ENCODE peak calls at places on chromosomes 12 and 14, in four cellular contexts. O is natural killer cell, I is heart left ventricle, V is GM06990. G is an unnamed sample.

GRCh38 chr12:50603817-50604639 is 99.2 kb downstream of the DIP2B start:
- DNase-seq in V (no peak), O (no peak), I (no peak), G (no peak)

GRCh38 chr12:118840399-118840798 is 140.9 kb upstream of the SRRM4 start:
- DNase-seq in I (no peak), O (no peak), V (no peak), G (no peak)

GRCh38 chr14:91786188-91786587 is 54.3 kb upstream of the CATSPERB start:
- DNase-seq in V (no peak), I (no peak), O (no peak), G (no peak)

GRCh38 chr12:57609781-57610552 is 1.3 kb upstream of the ARHGEF25 start:
- DNase-seq in O (no peak), I (peak), V (no peak), G (no peak)

GRCh38 chr12:42969357-42969756 is 379.8 kb upstream of the PRICKLE1 start:
- DNase-seq in O (no peak), I (no peak), V (no peak), G (no peak)

GRCh38 chr12:31582155-31582554 is 8.8 kb downstream of the DENND5B start:
- DNase-seq in I (no peak), O (no peak), V (no peak), G (no peak)

GRCh38 chr12:48794870-48795269 is 6.0 kb upstream of the ADCY6 start:
- DNase-seq in V (no peak), I (no peak), O (no peak), G (no peak)

GRCh38 chr14:95683793-95684192 is 2.4 kb upstream of the TCL1B start:
- DNase-seq in V (no peak), I (no peak), O (no peak), G (no peak)

GRCh38 chr12:12705833-12706520 is 10.0 kb upstream of the GPR19 start:
- DNase-seq in I (peak), O (no peak), V (no peak), G (no peak)

GRCh38 chr12:50232771-50233209 is 50.5 kb downstream of the LIMA1 start:
- DNase-seq in O (no peak), I (no peak), V (no peak), G (no peak)

GRCh38 chr14:74302160-74302628 is 540 bp downstream of the ABCD4 start:
- DNase-seq in I (no peak), O (no peak), V (no peak), G (no peak)

GRCh38 chr12:111180830-111181726 is 187.8 kb downstream of the PHETA1 start:
- DNase-seq in V (no peak), I (peak), O (no peak), G (peak)

DNA sequence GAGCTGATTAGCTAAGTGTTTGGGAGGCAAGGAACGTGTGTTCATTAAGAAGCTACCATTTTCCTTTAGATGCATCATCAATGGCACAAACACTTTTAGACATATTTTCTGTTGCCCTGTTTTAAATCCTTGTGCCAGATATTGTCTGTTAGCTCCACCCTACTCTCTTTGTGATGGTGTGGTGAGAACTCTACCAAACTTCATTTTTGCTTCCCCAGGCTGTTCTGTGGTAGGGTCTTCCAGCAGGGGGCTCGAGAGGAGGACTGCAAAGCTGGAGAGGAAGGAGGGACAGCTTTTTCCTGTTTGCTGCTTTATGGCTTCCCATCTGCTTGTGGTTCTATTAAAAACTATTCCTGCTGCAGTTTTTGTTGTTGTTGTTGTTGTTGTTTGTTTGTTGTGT is 23.8 kb upstream of the STRAP start:
- DNase-seq in V (no peak), I (no peak), O (no peak), G (no peak)
- TF ChIP-seq CTCF in V (no peak), I (no peak), O (no peak), G (no peak)

DNA sequence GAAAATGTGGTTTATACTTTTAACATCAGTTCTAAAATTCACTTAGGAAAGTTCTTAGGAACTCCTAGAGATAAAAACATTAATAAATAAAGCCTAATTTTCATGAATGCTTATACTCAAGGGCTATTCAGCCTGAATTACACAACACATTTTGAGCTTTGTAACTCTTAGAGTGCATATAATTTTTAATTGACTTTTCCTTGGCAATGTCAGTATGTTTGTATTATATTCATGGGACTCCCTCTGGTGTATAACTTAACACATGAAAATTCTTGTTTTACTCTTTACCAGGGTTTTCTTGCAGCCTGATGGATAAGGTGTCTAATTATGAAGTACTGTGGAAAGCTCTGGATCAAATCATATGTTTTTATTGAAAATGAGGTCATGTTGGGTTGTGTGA is 150.6 kb upstream of the HMGA2 start:
- DNase-seq in I (no peak), V (no peak), O (no peak), G (no peak)
- TF ChIP-seq CTCF in I (peak), V (no peak), O (no peak), G (no peak)

DNA sequence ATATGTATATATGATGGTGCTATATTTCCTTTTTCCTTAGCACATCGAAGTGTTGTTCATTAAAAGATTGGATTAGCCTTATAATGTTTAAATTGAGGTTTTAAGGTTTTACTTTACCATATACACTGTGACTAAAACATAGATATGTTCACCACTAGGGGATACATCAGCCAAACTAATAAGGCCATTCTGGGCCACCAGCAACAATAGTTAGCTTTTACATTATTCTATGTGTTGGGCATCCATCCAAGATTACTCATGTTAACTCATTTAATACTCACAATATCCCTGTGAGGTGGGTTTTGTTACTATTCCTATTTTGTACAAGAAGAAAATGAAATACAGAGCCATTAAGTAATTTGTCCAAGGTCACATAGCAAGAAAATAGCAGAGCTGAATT is 202.6 kb upstream of the AVPR1A start:
- DNase-seq in I (no peak), O (no peak), V (no peak), G (no peak)
- TF ChIP-seq CTCF in I (no peak), O (no peak), V (peak), G (no peak)

GRCh38 chr14:69483765-69484443 is 624 bp upstream of the PLEKHD1 start:
- DNase-seq in V (no peak), O (no peak), I (peak), G (no peak)
- TF ChIP-seq CTCF in V (no peak), O (no peak), I (no peak), G (no peak)

G was measured in CD14-positive monocyte.